ENCODE peak calls at places on chromosomes 13 and 19, in four cellular contexts. One of them, this sample, is unnamed. For H4K20me1, the result is how much of the 10 kb centered on the place peaks cover.

GRCh38 chr19:30968210-30968609 is 381.0 kb downstream of the TSHZ3 start:
- DNase-seq in mammary epithelial cell: no peak
- DNase-seq in fibroblast of lung: no peak
- DNase-seq in H9: no peak
- DNase-seq in this sample: peak

GRCh38 chr13:35741657-35742056 is 265.2 kb upstream of the MAB21L1 start:
- DNase-seq in mammary epithelial cell: no peak
- DNase-seq in fibroblast of lung: no peak
- DNase-seq in H9: no peak
- DNase-seq in this sample: no peak

GRCh38 chr19:37999309-38000213 is 92.6 kb downstream of the SIPA1L3 start:
- DNase-seq in H9: no peak
- DNase-seq in mammary epithelial cell: no peak
- DNase-seq in fibroblast of lung: peak
- DNase-seq in this sample: no peak

GRCh38 chr13:80945328-80945727 is 604.4 kb upstream of the SPRY2 start:
- DNase-seq in fibroblast of lung: no peak
- DNase-seq in mammary epithelial cell: no peak
- DNase-seq in H9: peak
- DNase-seq in this sample: no peak

GRCh38 chr19:34399886-34400285 is 4.3 kb upstream of the PDCD2L start:
- DNase-seq in mammary epithelial cell: no peak
- DNase-seq in H9: no peak
- DNase-seq in fibroblast of lung: no peak
- DNase-seq in this sample: no peak

GRCh38 chr13:40132249-40132648 is 476.8 kb downstream of the COG6 start:
- DNase-seq in H9: no peak
- DNase-seq in fibroblast of lung: no peak
- DNase-seq in mammary epithelial cell: no peak
- DNase-seq in this sample: no peak

GRCh38 chr19:15623711-15624318 is 8.8 kb downstream of the CYP4F8 start:
- DNase-seq in mammary epithelial cell: no peak
- DNase-seq in fibroblast of lung: no peak
- DNase-seq in H9: peak
- DNase-seq in this sample: peak

GRCh38 chr13:44068737-44069136 is 189.0 kb downstream of the LACC1 start:
- DNase-seq in fibroblast of lung: peak
- DNase-seq in mammary epithelial cell: peak
- DNase-seq in H9: no peak
- DNase-seq in this sample: no peak

GRCh38 chr13:86446311-86446710 is 647.1 kb upstream of the SLITRK6 start:
- DNase-seq in fibroblast of lung: peak
- DNase-seq in mammary epithelial cell: no peak
- DNase-seq in H9: peak
- DNase-seq in this sample: no peak

GRCh38 chr13:52827839-52828238 is 20.6 kb downstream of the PCDH8 start:
- DNase-seq in H9: no peak
- DNase-seq in fibroblast of lung: no peak
- DNase-seq in mammary epithelial cell: no peak
- DNase-seq in this sample: peak

GRCh38 chr13:92175330-92175729 is 776.9 kb downstream of the GPC5 start:
- DNase-seq in mammary epithelial cell: peak
- DNase-seq in H9: peak
- DNase-seq in fibroblast of lung: peak
- DNase-seq in this sample: peak

GRCh38 chr13:31543190-31543589 is 196.1 kb upstream of the RXFP2 start:
- DNase-seq in H9: no peak
- DNase-seq in fibroblast of lung: no peak
- DNase-seq in mammary epithelial cell: no peak
- DNase-seq in this sample: no peak

GRCh38 chr13:58953638-58954037 is 1210.1 kb downstream of the DIAPH3 start:
- DNase-seq in mammary epithelial cell: no peak
- DNase-seq in fibroblast of lung: peak
- DNase-seq in H9: no peak
- DNase-seq in this sample: peak

GRCh38 chr19:12333162-12334159 is at the start of gene ZNF563:
- DNase-seq in fibroblast of lung: peak
- DNase-seq in mammary epithelial cell: peak
- DNase-seq in H9: peak
- DNase-seq in this sample: peak
- H2AFZ ChIP-seq in fibroblast of lung: peak
- H2AFZ ChIP-seq in mammary epithelial cell: peak
- H2AFZ ChIP-seq in H9: no peak
- H2AFZ ChIP-seq in this sample: peak

DNA sequence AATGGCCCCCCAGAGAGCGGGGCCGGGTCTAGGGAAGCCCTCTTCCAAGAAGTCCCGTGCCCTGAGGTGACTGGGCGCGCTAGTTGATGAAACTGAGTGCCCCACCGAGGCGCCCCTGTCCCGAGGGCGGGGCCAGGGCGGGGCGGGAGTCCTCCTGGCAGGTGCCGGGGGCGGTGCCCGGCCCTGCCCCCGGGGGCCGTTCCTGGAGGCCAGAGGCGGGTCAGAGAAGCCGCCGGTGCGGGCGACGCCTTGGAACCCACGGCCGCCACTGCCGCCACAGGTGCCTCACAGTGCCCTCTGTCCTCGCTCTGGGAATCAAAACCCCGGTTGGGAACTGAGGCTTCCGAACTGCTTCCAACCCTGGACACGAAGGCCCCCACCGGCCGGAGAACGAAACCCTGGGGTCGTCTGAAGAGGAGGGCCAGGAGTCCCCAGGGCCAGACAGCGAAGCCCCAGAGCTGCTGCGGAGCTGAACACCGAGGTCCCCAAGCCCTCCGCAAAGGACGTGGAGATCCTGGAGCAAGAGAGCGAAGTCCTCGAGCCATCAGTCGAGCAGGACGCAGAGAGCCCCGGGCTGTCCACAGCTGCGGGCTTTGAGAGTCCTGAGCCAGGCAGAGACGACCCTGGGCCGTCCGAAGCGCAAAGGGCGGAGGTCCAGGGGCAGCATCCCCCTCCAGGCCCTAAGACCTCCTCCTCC is at the start of gene MISP3:
- DNase-seq in mammary epithelial cell: peak
- DNase-seq in H9: no peak
- DNase-seq in fibroblast of lung: peak
- DNase-seq in this sample: peak
- H3K27ac ChIP-seq in mammary epithelial cell: peak
- H3K27ac ChIP-seq in H9: no peak
- H3K27ac ChIP-seq in fibroblast of lung: no peak
- H3K27ac ChIP-seq in this sample: no peak

GRCh38 chr13:46569471-46569870 is 16.5 kb downstream of the LRCH1 start:
- DNase-seq in H9: no peak
- DNase-seq in mammary epithelial cell: no peak
- DNase-seq in fibroblast of lung: no peak
- DNase-seq in this sample: no peak
- H4K20me1 ChIP-seq in H9: under half
- H4K20me1 ChIP-seq in mammary epithelial cell: under half
- H4K20me1 ChIP-seq in fibroblast of lung: under half
- H4K20me1 ChIP-seq in this sample: under half

GRCh38 chr19:20667281-20667680 is 5.9 kb upstream of the ZNF626 start:
- DNase-seq in mammary epithelial cell: no peak
- DNase-seq in H9: no peak
- DNase-seq in fibroblast of lung: no peak
- DNase-seq in this sample: no peak

GRCh38 chr19:20661150-20661819 is at the start of gene ZNF626:
- DNase-seq in H9: peak
- DNase-seq in mammary epithelial cell: peak
- DNase-seq in fibroblast of lung: peak
- DNase-seq in this sample: no peak

GRCh38 chr19:20662421-20663105 is 1.2 kb upstream of the ZNF626 start:
- DNase-seq in mammary epithelial cell: no peak
- DNase-seq in fibroblast of lung: no peak
- DNase-seq in H9: no peak
- DNase-seq in this sample: no peak

GRCh38 chr19:20660473-20660872 is 898 bp downstream of the ZNF626 start:
- DNase-seq in mammary epithelial cell: peak
- DNase-seq in H9: peak
- DNase-seq in fibroblast of lung: no peak
- DNase-seq in this sample: no peak

GRCh38 chr19:20664917-20665781 is 3.8 kb upstream of the ZNF626 start:
- DNase-seq in mammary epithelial cell: no peak
- DNase-seq in H9: peak
- DNase-seq in fibroblast of lung: peak
- DNase-seq in this sample: no peak
- H2AFZ ChIP-seq in mammary epithelial cell: no peak
- H2AFZ ChIP-seq in H9: no peak
- H2AFZ ChIP-seq in fibroblast of lung: peak
- H2AFZ ChIP-seq in this sample: no peak

GRCh38 chr19:7902796-7903243 is 857 bp upstream of the MAP2K7 start:
- DNase-seq in H9: no peak
- DNase-seq in mammary epithelial cell: no peak
- DNase-seq in fibroblast of lung: no peak
- DNase-seq in this sample: no peak
- H3K27ac ChIP-seq in H9: no peak
- H3K27ac ChIP-seq in mammary epithelial cell: peak
- H3K27ac ChIP-seq in fibroblast of lung: peak
- H3K27ac ChIP-seq in this sample: no peak

GRCh38 chr19:4415352-4415751 is 12.9 kb downstream of the CHAF1A start:
- DNase-seq in H9: peak
- DNase-seq in fibroblast of lung: peak
- DNase-seq in mammary epithelial cell: no peak
- DNase-seq in this sample: no peak
- H4K20me1 ChIP-seq in H9: under half
- H4K20me1 ChIP-seq in fibroblast of lung: under half
- H4K20me1 ChIP-seq in mammary epithelial cell: under half
- H4K20me1 ChIP-seq in this sample: under half

DNA sequence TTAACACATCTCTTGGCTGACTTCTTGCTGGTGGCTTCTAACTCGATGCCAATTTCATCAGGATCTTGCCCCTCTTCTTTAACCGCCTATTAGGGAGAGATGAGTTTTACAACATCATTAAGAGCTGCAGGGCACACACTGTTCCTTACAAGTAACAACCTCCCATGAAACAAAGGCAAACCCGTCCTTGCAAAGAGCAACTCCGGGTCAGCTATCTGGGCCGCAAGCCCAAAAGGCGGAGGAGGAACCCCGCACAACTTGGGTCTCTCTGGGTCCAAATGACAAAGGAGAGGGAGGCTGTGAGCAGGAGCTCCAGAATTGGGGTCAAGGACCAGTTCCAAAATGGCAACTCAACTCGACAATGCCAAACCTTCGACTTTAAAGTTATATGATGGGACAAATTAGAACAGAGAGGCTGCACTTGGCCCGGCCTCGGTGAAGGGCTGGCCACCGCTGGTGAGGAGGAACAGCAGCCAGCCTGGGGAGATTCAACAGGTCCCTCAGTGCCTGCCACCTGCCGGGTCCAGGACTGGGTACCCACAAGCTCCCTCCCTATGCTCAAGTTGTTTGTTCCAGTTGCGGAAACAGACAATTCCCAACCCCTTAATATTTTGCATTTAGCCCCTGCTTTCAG is 1.1 kb downstream of the SAFB2 start:
- DNase-seq in mammary epithelial cell: no peak
- DNase-seq in H9: no peak
- DNase-seq in fibroblast of lung: no peak
- DNase-seq in this sample: no peak
- H2AFZ ChIP-seq in mammary epithelial cell: peak
- H2AFZ ChIP-seq in H9: no peak
- H2AFZ ChIP-seq in fibroblast of lung: no peak
- H2AFZ ChIP-seq in this sample: no peak

GRCh38 chr19:47402504-47402903 is 16.8 kb downstream of the MEIS3 start:
- DNase-seq in mammary epithelial cell: no peak
- DNase-seq in fibroblast of lung: no peak
- DNase-seq in H9: no peak
- DNase-seq in this sample: no peak

GRCh38 chr19:47399198-47399597 is 20.1 kb downstream of the MEIS3 start:
- DNase-seq in fibroblast of lung: no peak
- DNase-seq in mammary epithelial cell: no peak
- DNase-seq in H9: no peak
- DNase-seq in this sample: no peak

GRCh38 chr19:47404334-47405196 is 14.8 kb downstream of the MEIS3 start:
- DNase-seq in H9: no peak
- DNase-seq in fibroblast of lung: no peak
- DNase-seq in mammary epithelial cell: no peak
- DNase-seq in this sample: no peak

GRCh38 chr19:47398707-47399106 is 20.6 kb downstream of the MEIS3 start:
- DNase-seq in fibroblast of lung: no peak
- DNase-seq in H9: no peak
- DNase-seq in mammary epithelial cell: no peak
- DNase-seq in this sample: no peak
- H3K27ac ChIP-seq in fibroblast of lung: no peak
- H3K27ac ChIP-seq in H9: peak
- H3K27ac ChIP-seq in mammary epithelial cell: no peak
- H3K27ac ChIP-seq in this sample: no peak